ENCODE peak calls at places on chromosomes 2 and 18, in eight cellular contexts. X, L, N, F, W, G, H and A are unnamed samples.

GRCh38 chr2:11417946-11418585 is 47.9 kb downstream of the E2F6 start:
- DNase-seq in N (no peak), G (no peak), L (peak), H (no peak), X (no peak), F (no peak), W (no peak), A (no peak)

GRCh38 chr2:225027061-225027762 is 15.1 kb downstream of the DOCK10 start:
- DNase-seq in H (no peak), N (no peak), G (no peak), X (no peak), F (no peak), W (no peak), L (no peak), A (no peak)

GRCh38 chr2:135991861-135992260 is 6.4 kb upstream of the DARS1 start:
- DNase-seq in W (no peak), L (no peak), N (no peak), F (no peak), X (no peak), H (no peak), G (no peak), A (no peak)

GRCh38 chr2:28656937-28657615 is 94.6 kb upstream of the PPP1CB start:
- DNase-seq in H (no peak), N (no peak), L (no peak), G (no peak), X (no peak), W (no peak), F (no peak), A (no peak)

GRCh38 chr2:231129216-231129615 is 4.4 kb upstream of the HTR2B start:
- DNase-seq in H (no peak), L (no peak), X (no peak), W (no peak), F (no peak), G (no peak), N (no peak), A (no peak)

GRCh38 chr2:219638948-219639341 is 11.5 kb downstream of the SLC4A3 start:
- DNase-seq in X (peak), F (no peak), G (no peak), H (no peak), L (no peak), N (no peak), W (no peak), A (no peak)

GRCh38 chr2:16218651-16219050 is 278.3 kb downstream of the MYCN start:
- DNase-seq in H (no peak), F (no peak), N (no peak), G (no peak), X (no peak), L (peak), W (no peak), A (no peak)

GRCh38 chr18:13051950-13052349 is 60.8 kb downstream of the CEP192 start:
- DNase-seq in X (no peak), F (no peak), H (no peak), W (no peak), L (no peak), G (no peak), N (no peak), A (no peak)

GRCh38 chr18:13086906-13087305 is 95.7 kb downstream of the CEP192 start:
- DNase-seq in W (no peak), H (no peak), L (no peak), X (no peak), G (no peak), N (no peak), F (no peak), A (no peak)

GRCh38 chr2:120910956-120911951 is 175.6 kb downstream of the GLI2 start:
- DNase-seq in H (peak), L (peak), W (no peak), N (no peak), X (no peak), F (no peak), G (no peak), A (no peak)

GRCh38 chr2:170771049-170771937 is 1.1 kb downstream of the ERICH2 start:
- DNase-seq in N (peak), W (peak), L (peak), G (no peak), F (no peak), H (no peak), X (peak), A (no peak)